ENCODE peak calls at places on chromosomes 6 and 20, in four cellular contexts. One of them, this sample, is unnamed.

GRCh38 chr6:21317634-21318033 is 275.9 kb upstream of the SOX4 start:
- DNase-seq in endodermal cell: no peak
- DNase-seq in lower lobe of right lung: no peak
- DNase-seq in Peyer's patch: no peak
- DNase-seq in this sample: no peak

GRCh38 chr6:129621252-129621651 is 88.7 kb downstream of the ARHGAP18 start:
- DNase-seq in endodermal cell: peak
- DNase-seq in lower lobe of right lung: no peak
- DNase-seq in Peyer's patch: peak
- DNase-seq in this sample: no peak

GRCh38 chr6:134626131-134626530 is 308.2 kb upstream of the SGK1 start:
- DNase-seq in endodermal cell: no peak
- DNase-seq in lower lobe of right lung: no peak
- DNase-seq in Peyer's patch: no peak
- DNase-seq in this sample: no peak

GRCh38 chr6:160789263-160790027 is 87.4 kb downstream of the PLG start:
- DNase-seq in endodermal cell: no peak
- DNase-seq in lower lobe of right lung: no peak
- DNase-seq in Peyer's patch: no peak
- DNase-seq in this sample: no peak

GRCh38 chr6:42512498-42513042 is 51.3 kb upstream of the UBR2 start:
- DNase-seq in endodermal cell: no peak
- DNase-seq in lower lobe of right lung: no peak
- DNase-seq in Peyer's patch: no peak
- DNase-seq in this sample: no peak

GRCh38 chr6:164097557-164098398 is 683.3 kb downstream of the QKI start:
- DNase-seq in endodermal cell: peak
- DNase-seq in lower lobe of right lung: no peak
- DNase-seq in Peyer's patch: no peak
- DNase-seq in this sample: no peak

GRCh38 chr6:46235242-46235641 is 64.5 kb upstream of the ENPP5 start:
- DNase-seq in endodermal cell: no peak
- DNase-seq in lower lobe of right lung: no peak
- DNase-seq in Peyer's patch: no peak
- DNase-seq in this sample: no peak

GRCh38 chr6:44735631-44735963 is 348.1 kb downstream of the CDC5L start:
- DNase-seq in endodermal cell: no peak
- DNase-seq in lower lobe of right lung: no peak
- DNase-seq in Peyer's patch: no peak
- DNase-seq in this sample: no peak

GRCh38 chr6:160004018-160004417 is 35.1 kb downstream of the IGF2R start:
- DNase-seq in endodermal cell: no peak
- DNase-seq in lower lobe of right lung: no peak
- DNase-seq in Peyer's patch: no peak
- DNase-seq in this sample: no peak

GRCh38 chr6:14035448-14035847 is 82.1 kb upstream of the CD83 start:
- DNase-seq in endodermal cell: peak
- DNase-seq in lower lobe of right lung: no peak
- DNase-seq in Peyer's patch: no peak
- DNase-seq in this sample: no peak

GRCh38 chr6:157036245-157036681 is 259.1 kb downstream of the ARID1B start:
- DNase-seq in endodermal cell: no peak
- DNase-seq in lower lobe of right lung: no peak
- DNase-seq in Peyer's patch: no peak
- DNase-seq in this sample: no peak

GRCh38 chr20:2399390-2399789 is 18.7 kb downstream of the TGM6 start:
- DNase-seq in endodermal cell: no peak
- DNase-seq in lower lobe of right lung: no peak
- DNase-seq in Peyer's patch: no peak
- DNase-seq in this sample: no peak

GRCh38 chr20:31674895-31675827 is 37.4 kb downstream of the COX4I2 start:
- DNase-seq in endodermal cell: no peak
- DNase-seq in lower lobe of right lung: peak
- DNase-seq in Peyer's patch: peak
- DNase-seq in this sample: peak

GRCh38 chr6:81878479-81878878 is 126.0 kb upstream of the TENT5A start:
- DNase-seq in endodermal cell: no peak
- DNase-seq in lower lobe of right lung: no peak
- DNase-seq in Peyer's patch: no peak
- DNase-seq in this sample: no peak

GRCh38 chr6:125004198-125004597 is 42.0 kb downstream of the RNF217 start:
- DNase-seq in endodermal cell: no peak
- DNase-seq in lower lobe of right lung: no peak
- DNase-seq in Peyer's patch: no peak
- DNase-seq in this sample: no peak

GRCh38 chr6:30861257-30862048 is 22.9 kb upstream of the DDR1 start:
- DNase-seq in endodermal cell: no peak
- DNase-seq in lower lobe of right lung: no peak
- DNase-seq in Peyer's patch: no peak
- DNase-seq in this sample: no peak

GRCh38 chr6:130293800-130294199 is 71.0 kb upstream of the SAMD3 start:
- DNase-seq in endodermal cell: peak
- DNase-seq in lower lobe of right lung: no peak
- DNase-seq in Peyer's patch: no peak
- DNase-seq in this sample: no peak

GRCh38 chr6:73339340-73339739 is 14.7 kb downstream of the DPPA5 start:
- DNase-seq in endodermal cell: peak
- DNase-seq in lower lobe of right lung: no peak
- DNase-seq in Peyer's patch: no peak
- DNase-seq in this sample: no peak

GRCh38 chr20:46696791-46697279 is 7.6 kb upstream of the TP53RK start:
- DNase-seq in endodermal cell: no peak
- DNase-seq in lower lobe of right lung: no peak
- DNase-seq in Peyer's patch: no peak
- DNase-seq in this sample: no peak

GRCh38 chr6:21594427-21595264 is 1.1 kb downstream of the SOX4 start:
- DNase-seq in endodermal cell: peak
- DNase-seq in lower lobe of right lung: peak
- DNase-seq in Peyer's patch: peak
- DNase-seq in this sample: peak

GRCh38 chr6:151179321-151179720 is 60.4 kb upstream of the AKAP12 start:
- DNase-seq in endodermal cell: no peak
- DNase-seq in lower lobe of right lung: no peak
- DNase-seq in Peyer's patch: no peak
- DNase-seq in this sample: no peak

GRCh38 chr6:143949962-143950361 is 58.1 kb downstream of the PLAGL1 start:
- DNase-seq in endodermal cell: no peak
- DNase-seq in lower lobe of right lung: no peak
- DNase-seq in Peyer's patch: no peak
- DNase-seq in this sample: no peak

GRCh38 chr6:3808759-3809514 is 40.2 kb upstream of the FAM50B start:
- DNase-seq in endodermal cell: no peak
- DNase-seq in lower lobe of right lung: no peak
- DNase-seq in Peyer's patch: peak
- DNase-seq in this sample: no peak
- TF ChIP-seq CTCF in endodermal cell: peak
- TF ChIP-seq CTCF in lower lobe of right lung: no peak
- TF ChIP-seq CTCF in Peyer's patch: no peak
- TF ChIP-seq CTCF in this sample: no peak

DNA sequence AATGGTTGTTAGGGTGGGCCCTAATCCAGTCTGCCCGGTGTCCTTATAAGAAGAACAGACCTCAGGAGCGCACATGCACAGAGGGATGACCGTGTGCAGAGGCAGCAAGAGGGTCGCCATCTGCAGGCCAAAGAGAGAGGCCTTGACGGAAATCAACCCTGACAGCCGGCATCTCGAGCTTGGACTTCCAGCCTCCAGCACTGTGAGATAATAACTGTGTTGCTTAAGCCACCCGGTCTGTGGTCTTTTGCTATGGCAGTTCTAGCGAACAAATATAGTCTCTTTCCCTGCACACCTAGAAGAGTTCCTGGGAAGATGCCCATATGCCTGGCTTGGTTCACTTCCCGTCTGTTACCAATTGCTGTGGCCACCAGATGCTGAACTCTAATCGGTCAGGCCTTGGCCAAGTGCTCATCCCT is 35.3 kb upstream of the PTGIS start:
- DNase-seq in endodermal cell: peak
- DNase-seq in lower lobe of right lung: no peak
- DNase-seq in Peyer's patch: no peak
- DNase-seq in this sample: no peak
- TF ChIP-seq CTCF in endodermal cell: peak
- TF ChIP-seq CTCF in lower lobe of right lung: peak
- TF ChIP-seq CTCF in Peyer's patch: no peak
- TF ChIP-seq CTCF in this sample: no peak

GRCh38 chr20:15155848-15156401 is 818.5 kb upstream of the FLRT3 start:
- DNase-seq in endodermal cell: no peak
- DNase-seq in lower lobe of right lung: no peak
- DNase-seq in Peyer's patch: no peak
- DNase-seq in this sample: no peak

GRCh38 chr20:15158438-15158990 is 821.1 kb upstream of the FLRT3 start:
- DNase-seq in endodermal cell: no peak
- DNase-seq in lower lobe of right lung: no peak
- DNase-seq in Peyer's patch: no peak
- DNase-seq in this sample: no peak

GRCh38 chr20:15154070-15154469 is 816.7 kb upstream of the FLRT3 start:
- DNase-seq in endodermal cell: no peak
- DNase-seq in lower lobe of right lung: no peak
- DNase-seq in Peyer's patch: no peak
- DNase-seq in this sample: no peak
- TF ChIP-seq CTCF in endodermal cell: no peak
- TF ChIP-seq CTCF in lower lobe of right lung: no peak
- TF ChIP-seq CTCF in Peyer's patch: no peak
- TF ChIP-seq CTCF in this sample: no peak

GRCh38 chr6:148528292-148528691 is 185.7 kb downstream of the SASH1 start:
- DNase-seq in endodermal cell: no peak
- DNase-seq in lower lobe of right lung: no peak
- DNase-seq in Peyer's patch: no peak
- DNase-seq in this sample: no peak
- TF ChIP-seq CTCF in endodermal cell: peak
- TF ChIP-seq CTCF in lower lobe of right lung: no peak
- TF ChIP-seq CTCF in Peyer's patch: no peak
- TF ChIP-seq CTCF in this sample: no peak

DNA sequence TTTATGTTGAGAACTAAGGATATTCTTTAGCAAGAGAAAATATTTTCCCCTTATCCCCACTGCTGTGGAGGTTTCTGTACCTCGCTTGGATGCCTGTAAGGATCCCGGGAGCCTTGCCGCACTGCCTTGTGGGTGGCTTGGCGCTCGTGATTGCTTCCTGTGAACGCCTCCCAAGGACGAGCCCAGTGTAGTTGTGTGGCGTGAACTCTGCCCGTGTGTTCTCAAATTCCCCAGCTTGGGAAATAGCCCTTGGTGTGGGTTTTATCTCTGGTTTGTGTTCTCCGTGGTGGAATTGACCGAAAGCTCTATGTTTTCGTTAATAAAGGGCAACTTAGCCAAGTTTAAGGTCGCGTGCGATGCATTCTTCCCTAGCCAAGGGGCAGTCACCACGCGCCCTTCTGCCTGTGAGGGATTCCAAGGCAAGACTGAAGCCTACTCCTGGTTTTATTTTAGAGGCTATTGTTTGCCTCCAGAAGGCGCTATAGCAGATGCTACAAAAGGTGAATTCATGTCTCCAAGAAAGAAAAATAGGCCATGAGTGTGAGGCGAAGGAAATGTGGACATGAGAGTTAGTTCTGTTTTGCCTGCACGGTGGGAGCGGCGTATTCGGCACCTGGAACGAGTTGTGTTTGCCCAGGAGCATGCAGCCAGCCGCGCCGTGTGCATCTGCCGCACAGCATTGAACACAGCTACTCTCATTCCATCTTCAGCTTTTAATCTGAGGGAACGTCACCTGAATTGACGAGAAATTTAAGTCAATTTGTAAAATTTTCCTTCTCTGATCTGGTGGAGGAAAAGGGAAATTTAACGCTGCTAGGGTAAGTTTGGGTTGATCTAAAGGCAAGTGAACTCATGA is 40.3 kb upstream of the IRF4 start:
- DNase-seq in endodermal cell: no peak
- DNase-seq in lower lobe of right lung: peak
- DNase-seq in Peyer's patch: no peak
- DNase-seq in this sample: no peak
- TF ChIP-seq CTCF in endodermal cell: peak
- TF ChIP-seq CTCF in lower lobe of right lung: no peak
- TF ChIP-seq CTCF in Peyer's patch: no peak
- TF ChIP-seq CTCF in this sample: no peak

GRCh38 chr20:59752101-59752586 is 147.8 kb downstream of the PHACTR3 start:
- DNase-seq in endodermal cell: no peak
- DNase-seq in lower lobe of right lung: peak
- DNase-seq in Peyer's patch: peak
- DNase-seq in this sample: peak

GRCh38 chr20:59752704-59753460 is 148.5 kb downstream of the PHACTR3 start:
- DNase-seq in endodermal cell: no peak
- DNase-seq in lower lobe of right lung: no peak
- DNase-seq in Peyer's patch: no peak
- DNase-seq in this sample: no peak

GRCh38 chr20:59749293-59749680 is 144.9 kb downstream of the PHACTR3 start:
- DNase-seq in endodermal cell: no peak
- DNase-seq in lower lobe of right lung: no peak
- DNase-seq in Peyer's patch: no peak
- DNase-seq in this sample: no peak

GRCh38 chr20:59750209-59750840 is 146.0 kb downstream of the PHACTR3 start:
- DNase-seq in endodermal cell: no peak
- DNase-seq in lower lobe of right lung: no peak
- DNase-seq in Peyer's patch: no peak
- DNase-seq in this sample: no peak

GRCh38 chr20:59751075-59751711 is 146.9 kb downstream of the PHACTR3 start:
- DNase-seq in endodermal cell: peak
- DNase-seq in lower lobe of right lung: peak
- DNase-seq in Peyer's patch: peak
- DNase-seq in this sample: peak
- TF ChIP-seq CTCF in endodermal cell: peak
- TF ChIP-seq CTCF in lower lobe of right lung: peak
- TF ChIP-seq CTCF in Peyer's patch: peak
- TF ChIP-seq CTCF in this sample: peak

DNA sequence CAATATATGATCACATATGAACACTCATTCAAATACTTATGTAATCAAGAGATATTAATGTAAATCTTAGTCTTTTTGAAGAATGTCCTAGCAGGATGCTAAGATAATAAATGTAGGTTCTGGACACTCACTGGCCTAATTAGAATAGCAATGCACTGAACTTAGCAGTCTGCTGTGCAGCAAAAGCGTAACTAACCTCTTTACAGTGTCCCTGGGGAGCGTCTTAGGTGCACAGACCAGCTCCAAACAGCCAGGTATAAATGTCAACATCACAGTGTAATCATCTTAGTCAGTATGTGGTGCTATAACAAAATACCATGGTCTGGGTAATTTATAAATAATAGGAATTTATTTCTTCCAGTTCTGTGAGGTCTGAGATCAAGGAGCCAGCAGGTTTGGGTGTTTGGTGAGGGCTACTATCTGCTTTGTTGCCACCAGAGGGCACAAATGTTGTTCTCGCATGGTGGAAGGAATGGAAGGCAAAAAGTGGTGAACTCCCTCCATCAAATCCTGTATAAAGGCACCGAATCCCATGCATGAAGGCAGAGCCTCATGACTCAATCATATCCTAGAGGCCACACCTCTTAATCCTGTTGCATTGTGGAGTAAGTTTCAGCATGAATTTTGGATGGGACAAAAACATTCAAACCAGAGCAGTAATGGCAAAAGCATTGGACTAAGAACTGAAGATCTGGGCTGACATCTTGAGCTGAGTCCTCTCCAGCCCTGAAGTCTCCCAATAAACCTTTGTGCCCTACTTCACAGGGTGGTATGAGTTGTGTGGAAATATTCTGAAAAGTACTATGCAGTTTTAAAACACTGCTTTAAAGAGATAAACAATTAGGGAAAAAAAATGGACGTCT is 41.8 kb upstream of the FOXO3 start:
- DNase-seq in endodermal cell: peak
- DNase-seq in lower lobe of right lung: no peak
- DNase-seq in Peyer's patch: no peak
- DNase-seq in this sample: no peak
- TF ChIP-seq CTCF in endodermal cell: peak
- TF ChIP-seq CTCF in lower lobe of right lung: peak
- TF ChIP-seq CTCF in Peyer's patch: peak
- TF ChIP-seq CTCF in this sample: peak

This sample was measured in CD14-positive monocyte.